ENCODE peak calls at places on chromosomes 16 and 17, in four cellular contexts. P, S, Z and V are unnamed samples.

GRCh38 chr16:3793161-3793576 is 75.8 kb upstream of the TRAP1 start:
- DNase-seq in P (no peak), S (peak; percentile 64), Z (no peak), V (no peak)

GRCh38 chr16:87295259-87295658 is 21.9 kb downstream of the C16orf95 start:
- DNase-seq in P (no peak), S (no peak), Z (no peak), V (no peak)

GRCh38 chr17:77783991-77784820 is 174.3 kb upstream of the TNRC6C start:
- DNase-seq in P (no peak), S (no peak), Z (peak; percentile 69), V (no peak)

GRCh38 chr17:50841277-50841948 is 6.0 kb downstream of the WFIKKN2 start:
- DNase-seq in P (no peak), S (no peak), Z (no peak), V (no peak)

GRCh38 chr17:11240041-11240801 is 792 bp upstream of the SHISA6 start:
- DNase-seq in P (no peak), S (no peak), Z (no peak), V (no peak)

GRCh38 chr16:83727018-83727417 is 80.8 kb upstream of the HSBP1 start:
- DNase-seq in P (no peak), S (no peak), Z (no peak), V (no peak)

GRCh38 chr17:27494192-27495091 is 38.2 kb downstream of the KSR1 start:
- DNase-seq in P (no peak), S (no peak), Z (no peak), V (no peak)

GRCh38 chr17:27805520-27806146 is 5.3 kb upstream of the NOS2 start:
- DNase-seq in P (peak; percentile 86), S (peak; percentile 81), Z (peak; percentile 79), V (peak; percentile 73)

GRCh38 chr16:87696796-87697195 is 69.0 kb downstream of the KLHDC4 start:
- DNase-seq in P (no peak), S (no peak), Z (no peak), V (no peak)

GRCh38 chr16:89971495-89972243 is 23.1 kb downstream of the DEF8 start:
- DNase-seq in P (no peak), S (no peak), Z (no peak), V (no peak)

GRCh38 chr16:21166561-21166961 is 8.1 kb downstream of the LDAF1 start:
- DNase-seq in P (no peak), S (no peak), Z (no peak), V (no peak)

GRCh38 chr16:89506791-89507191 is 1.4 kb upstream of the SPG7 start:
- DNase-seq in P (no peak), S (no peak), Z (peak; percentile 43), V (no peak)

GRCh38 chr16:17723735-17724134 is 253.0 kb upstream of the XYLT1 start:
- DNase-seq in P (no peak), S (no peak), Z (no peak), V (no peak)

GRCh38 chr16:83404261-83404660 is 403.5 kb upstream of the HSBP1 start:
- DNase-seq in P (no peak), S (no peak), Z (no peak), V (no peak)

GRCh38 chr17:20935740-20936139 is 107.1 kb downstream of the USP22 start:
- DNase-seq in P (no peak), S (no peak), Z (no peak), V (no peak)

GRCh38 chr17:53932386-53932785 is 109.7 kb downstream of the KIF2B start:
- DNase-seq in P (no peak), S (no peak), Z (no peak), V (no peak)

GRCh38 chr16:72850863-72851262 is 197.1 kb downstream of the ZFHX3 start:
- DNase-seq in P (no peak), S (no peak), Z (no peak), V (no peak)

GRCh38 chr16:67137605-67138004 is 13.2 kb downstream of the B3GNT9 start:
- DNase-seq in P (no peak), S (no peak), Z (no peak), V (no peak)

GRCh38 chr16:17544785-17545184 is 74.0 kb upstream of the XYLT1 start:
- DNase-seq in P (no peak), S (no peak), Z (peak; percentile 28), V (no peak)

GRCh38 chr17:60947100-60947499 is 269.4 kb downstream of the BCAS3 start:
- DNase-seq in P (no peak), S (no peak), Z (no peak), V (no peak)

GRCh38 chr17:42438600-42439567 is 15.8 kb upstream of the CAVIN1 start:
- DNase-seq in P (no peak), S (no peak), Z (peak; percentile 50), V (no peak)

GRCh38 chr17:50631195-50631907 is 3.3 kb upstream of the ABCC3 start:
- DNase-seq in P (no peak), S (no peak), Z (no peak), V (no peak)

GRCh38 chr17:73393962-73394361 is 82.2 kb upstream of the CDC42EP4 start:
- DNase-seq in P (no peak), S (no peak), Z (no peak), V (no peak)

GRCh38 chr17:4479982-4480751 is 18.5 kb upstream of the SPNS2 start:
- DNase-seq in P (no peak), S (no peak), Z (no peak), V (no peak)

GRCh38 chr16:56814537-56815432 is 50.2 kb upstream of the SLC12A3 start:
- DNase-seq in P (peak; percentile 41), S (no peak), Z (no peak), V (no peak)

GRCh38 chr17:55440391-55440790 is 18.8 kb upstream of the MMD start:
- DNase-seq in P (no peak), S (no peak), Z (no peak), V (peak; percentile 27)

GRCh38 chr17:72192409-72193192 is 71.8 kb downstream of the SOX9 start:
- DNase-seq in P (no peak), S (no peak), Z (no peak), V (no peak)

GRCh38 chr16:74451951-74452758 is 30.9 kb upstream of the CLEC18B start:
- DNase-seq in P (no peak), S (no peak), Z (no peak), V (no peak)

GRCh38 chr16:15621889-15622288 is 21.1 kb downstream of the MARF1 start:
- DNase-seq in P (no peak), S (no peak), Z (no peak), V (no peak)

GRCh38 chr16:68013440-68013839 is 2.3 kb downstream of the DPEP2NB start:
- DNase-seq in P (no peak), S (no peak), Z (no peak), V (no peak)

GRCh38 chr16:81833751-81834150 is 54.7 kb downstream of the PLCG2 start:
- DNase-seq in P (no peak), S (no peak), Z (no peak), V (no peak)

GRCh38 chr16:81834868-81835267 is 55.8 kb downstream of the PLCG2 start:
- DNase-seq in P (no peak), S (no peak), Z (no peak), V (no peak)

GRCh38 chr16:81832801-81833547 is 53.9 kb downstream of the PLCG2 start:
- DNase-seq in P (no peak), S (no peak), Z (no peak), V (no peak)

GRCh38 chr16:81830845-81831600 is 51.9 kb downstream of the PLCG2 start:
- DNase-seq in P (no peak), S (no peak), Z (no peak), V (no peak)

DNA sequence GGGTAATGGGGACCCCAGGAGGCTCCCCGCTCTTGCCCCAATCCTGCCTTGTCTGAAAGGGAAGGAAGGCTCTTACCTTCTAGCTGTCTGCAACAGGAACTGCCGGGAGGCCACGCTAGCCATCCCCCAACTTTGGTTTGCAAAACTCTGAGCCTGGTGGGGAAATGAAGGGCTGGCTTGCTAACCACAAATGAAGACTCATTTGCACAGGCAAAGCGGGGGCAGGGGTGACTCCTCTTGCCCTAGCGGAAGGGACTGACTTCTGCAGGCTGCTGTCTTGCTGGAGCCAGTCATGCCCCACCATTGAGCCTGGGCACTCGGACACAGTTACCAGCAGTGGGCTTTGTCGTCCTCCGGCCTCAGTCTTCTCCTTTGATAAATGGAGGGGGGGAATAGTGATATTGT is 52.6 kb downstream of the PLCG2 start:
- DNase-seq in P (no peak), S (no peak), Z (peak; percentile 53), V (no peak)
- TF ChIP-seq CTCF in P (no peak), S (no peak), Z (no peak), V (no peak)

GRCh38 chr17:39979865-39980401 is 674 bp upstream of the PSMD3 start:
- DNase-seq in P (no peak), S (no peak), Z (peak; percentile 10), V (no peak)
- TF ChIP-seq CTCF in P (no peak), S (no peak), Z (no peak), V (peak; percentile 0)

DNA sequence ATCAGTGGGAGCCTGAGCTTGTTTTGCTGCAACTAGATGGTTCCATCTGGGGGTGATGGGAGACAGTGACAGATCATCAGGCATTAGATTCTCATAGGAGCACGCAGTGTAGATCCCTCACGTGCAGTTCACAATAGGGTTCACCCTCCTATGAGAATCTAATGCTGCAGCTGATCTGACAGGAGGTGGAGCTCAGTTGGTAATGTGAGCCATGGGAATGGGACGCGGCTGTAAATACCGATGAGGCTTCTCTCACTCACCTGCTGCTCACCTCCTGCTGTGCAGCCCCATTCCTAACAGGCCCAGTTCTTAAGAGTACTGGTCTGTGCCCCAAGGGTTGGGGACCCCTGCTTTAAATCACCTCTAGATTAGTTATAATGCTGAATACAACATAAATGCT is 137.5 kb upstream of the PLEKHM1 start:
- DNase-seq in P (no peak), S (no peak), Z (no peak), V (no peak)
- TF ChIP-seq CTCF in P (no peak), S (no peak), Z (no peak), V (no peak)

DNA sequence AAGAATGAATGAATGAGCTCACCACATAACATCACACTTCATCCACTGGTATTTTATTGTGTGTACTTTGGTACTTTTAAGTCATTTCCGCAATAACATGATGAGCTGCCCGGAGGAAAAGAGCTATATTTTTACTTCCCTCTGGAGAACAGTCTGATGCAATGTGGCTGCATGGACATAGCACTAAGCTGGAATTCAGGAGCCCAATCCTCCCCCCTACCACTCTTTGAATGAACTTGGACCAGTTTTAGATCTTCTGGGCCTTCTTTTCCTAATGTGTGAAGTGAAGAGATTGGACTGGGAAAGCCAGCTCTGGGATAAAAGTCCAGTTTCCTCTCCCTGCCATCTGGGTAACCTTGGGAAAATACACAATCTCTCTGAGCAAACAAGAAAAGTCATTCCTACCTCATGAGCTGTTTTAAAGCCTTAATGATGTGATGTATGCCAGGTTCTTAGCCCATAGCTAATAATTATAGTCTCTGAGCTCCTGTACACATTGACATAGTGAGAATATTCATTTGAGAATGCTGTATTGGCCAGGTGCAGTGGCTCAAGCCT is 79.3 kb downstream of the ABCC12 start:
- DNase-seq in P (no peak), S (no peak), Z (no peak), V (no peak)
- TF ChIP-seq CTCF in P (no peak), S (no peak), Z (no peak), V (no peak)

GRCh38 chr16:1959269-1960039 is at the start of gene NDUFB10:
- DNase-seq in P (peak; percentile 94), S (peak; percentile 93), Z (peak; percentile 94), V (peak; percentile 75)
- TF ChIP-seq CTCF in P (no peak), S (peak; percentile 68), Z (peak; percentile 59), V (peak; percentile 66)